ENCODE peak calls at places on chromosome 15, in seven cellular contexts. S is Daoy; G is amniotic epithelial cell; R is GM13977; Q is stimulated activated CD4-positive, alpha-beta T cell treated with anti-CD3 and anti-CD28 coated beads, Interleukin-1b, Interleukin-23, amount 100 ng/mL, for 4 hours; A is NCI-H2081; B is activated CD4-positive, alpha-beta T cell treated with anti-CD3 and anti-CD28 coated beads for 48 hours. I is an unnamed sample.

GRCh38 chr15:93308026-93308670 is 219.1 kb upstream of the RGMA start:
- DNase-seq in S (no peak), G (no peak), R (no peak), Q (no peak), A (no peak), B (no peak), I (peak)

GRCh38 chr15:78192826-78193594 is 41.4 kb downstream of the ACSBG1 start:
- DNase-seq in S (no peak), G (no peak), R (no peak), Q (no peak), A (no peak), B (no peak), I (no peak)

GRCh38 chr15:80852676-80853075 is 73.5 kb downstream of the CEMIP start:
- DNase-seq in S (no peak), G (no peak), R (no peak), Q (no peak), A (peak), B (no peak), I (no peak)

GRCh38 chr15:99961011-99961441 is 227.8 kb upstream of the LYSMD4 start:
- DNase-seq in S (peak), G (peak), R (peak), Q (no peak), A (no peak), B (peak), I (no peak)

GRCh38 chr15:56042523-56042922 is 49.1 kb upstream of the NEDD4 start:
- DNase-seq in S (no peak), G (no peak), R (no peak), Q (no peak), A (no peak), B (no peak), I (no peak)

GRCh38 chr15:99450896-99451358 is 114.9 kb upstream of the MEF2A start:
- DNase-seq in S (peak), G (peak), R (no peak), Q (peak), A (no peak), B (peak), I (peak)

GRCh38 chr15:77986891-77987764 is 90.4 kb downstream of the TBC1D2B start:
- DNase-seq in S (no peak), G (no peak), R (no peak), Q (no peak), A (no peak), B (no peak), I (no peak)

GRCh38 chr15:54820811-54821210 is 375.9 kb downstream of the RSL24D1 start:
- DNase-seq in S (no peak), G (no peak), R (no peak), Q (no peak), A (no peak), B (no peak), I (no peak)

GRCh38 chr15:69648775-69649735 is 196.4 kb downstream of the RPLP1 start:
- DNase-seq in S (no peak), G (no peak), R (no peak), Q (no peak), A (no peak), B (no peak), I (no peak)